ENCODE peak calls at places on chromosomes 16 and 17, in four cellular contexts. K is lower leg skin, H is AG04450, A is fibroblast of mammary gland. Q is an unnamed sample.

GRCh38 chr17:40352779-40353394 is 11.7 kb downstream of the GJD3 start:
- DNase-seq in H (no peak), K (no peak), A (peak), Q (peak)

GRCh38 chr17:65181237-65182061 is 44.3 kb downstream of the RGS9 start:
- DNase-seq in K (no peak), A (no peak), H (no peak), Q (no peak)

GRCh38 chr17:1628856-1629646 is 417 bp upstream of the SLC43A2 start:
- DNase-seq in A (peak), H (peak), K (peak), Q (peak)

GRCh38 chr16:54846761-54847160 is 83.9 kb upstream of the IRX5 start:
- DNase-seq in A (no peak), H (no peak), K (no peak), Q (peak)

GRCh38 chr17:38613525-38613980 is 7.8 kb upstream of the SRCIN1 start:
- DNase-seq in H (no peak), K (no peak), A (no peak), Q (no peak)

GRCh38 chr16:49482690-49483089 is 109.1 kb downstream of the C16orf78 start:
- DNase-seq in A (no peak), K (no peak), H (no peak), Q (no peak)

GRCh38 chr17:1511756-1512321 is 4.6 kb downstream of the INPP5K start:
- DNase-seq in K (no peak), H (no peak), A (peak), Q (no peak)

GRCh38 chr17:77297693-77298666 is 157.2 kb downstream of the SEC14L1 start:
- DNase-seq in A (no peak), K (no peak), H (no peak), Q (no peak)

GRCh38 chr17:10360578-10360977 is 12.2 kb downstream of the MYH13 start:
- DNase-seq in A (peak), K (no peak), H (no peak), Q (no peak)

GRCh38 chr17:78046923-78047322 is 81.6 kb downstream of the TMC6 start:
- DNase-seq in A (no peak), K (no peak), H (no peak), Q (no peak)

GRCh38 chr17:58344047-58344790 is 7.8 kb downstream of the SUPT4H1 start:
- DNase-seq in A (no peak), K (no peak), H (no peak), Q (no peak)

GRCh38 chr16:6131526-6132050 is 1034.0 kb upstream of the EEF2KMT start:
- DNase-seq in K (no peak), A (no peak), H (no peak), Q (no peak)

GRCh38 chr17:49742256-49742655 is 21.7 kb downstream of the FAM117A start:
- DNase-seq in H (no peak), A (no peak), K (no peak), Q (no peak)

DNA sequence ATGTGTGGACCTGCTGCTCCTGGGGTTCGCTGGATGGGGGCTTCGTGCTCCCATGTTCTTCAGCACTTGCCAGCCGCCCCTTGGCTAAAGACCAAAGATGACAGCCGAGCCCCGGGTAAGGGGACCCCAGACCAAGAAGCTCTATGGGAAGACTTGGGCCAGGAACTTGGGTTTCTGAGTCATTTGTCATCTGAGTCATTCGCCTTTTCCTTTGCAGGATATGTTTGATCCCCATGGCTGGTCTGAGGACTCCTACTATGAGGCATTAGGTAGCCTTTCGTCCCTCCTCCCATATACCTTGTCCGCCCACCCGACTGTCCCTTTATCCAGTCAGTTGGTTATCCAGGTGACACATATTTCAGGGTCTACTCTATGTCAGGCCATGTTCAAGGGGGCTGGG is 17.7 kb upstream of the ITGB4 start:
- DNase-seq in A (peak), K (no peak), H (no peak), Q (no peak)
- TF ChIP-seq CTCF in A (no peak), K (no peak), H (no peak), Q (no peak)

DNA sequence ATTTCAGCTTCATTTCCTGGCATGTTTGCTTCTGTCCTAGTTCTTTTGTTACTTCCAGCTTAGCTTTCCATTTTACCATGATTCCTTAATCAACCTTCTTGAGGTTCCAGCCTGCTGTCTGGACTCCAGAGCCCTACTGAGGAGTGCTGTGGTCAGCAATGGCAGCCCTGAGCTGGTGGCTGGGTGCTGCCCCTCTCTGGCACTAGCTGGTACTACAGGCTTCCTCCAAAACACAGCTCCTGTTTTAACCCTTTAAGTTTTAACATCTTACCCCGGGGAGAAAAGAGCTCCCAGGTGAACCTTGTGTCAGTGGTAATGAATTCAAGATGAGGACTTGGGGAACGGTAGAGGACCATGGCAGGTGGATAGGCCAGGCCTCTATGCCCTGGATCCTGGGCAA is 395.5 kb downstream of the TMEM114 start:
- DNase-seq in A (no peak), K (no peak), H (no peak), Q (no peak)
- TF ChIP-seq CTCF in A (no peak), K (no peak), H (no peak), Q (no peak)

GRCh38 chr16:17416461-17417221 is 54.1 kb downstream of the XYLT1 start:
- DNase-seq in H (no peak), A (peak), K (peak), Q (no peak)
- TF ChIP-seq CTCF in H (peak), A (no peak), K (no peak), Q (no peak)

DNA sequence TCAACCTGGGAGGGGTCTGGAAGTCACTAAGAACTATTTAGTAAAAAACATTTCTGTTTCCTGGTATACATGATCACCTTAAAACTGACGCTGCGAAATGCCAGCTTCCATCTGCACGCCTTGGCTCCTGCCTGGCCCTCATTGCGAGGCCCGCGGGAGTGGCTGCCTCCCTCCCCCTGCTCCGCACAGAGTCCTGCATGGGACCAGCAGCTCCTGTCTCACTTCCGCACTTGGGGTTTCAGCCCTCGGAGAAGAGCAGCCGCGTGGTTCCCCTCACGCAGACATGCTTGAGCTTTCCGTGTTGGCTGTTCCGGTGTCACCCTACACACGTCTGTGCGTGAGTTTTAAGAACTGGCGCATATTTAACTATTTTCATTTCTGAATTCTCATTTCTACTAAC is 18.4 kb downstream of the MTHFSD start:
- DNase-seq in K (no peak), H (no peak), A (no peak), Q (no peak)
- TF ChIP-seq CTCF in K (no peak), H (no peak), A (no peak), Q (no peak)

DNA sequence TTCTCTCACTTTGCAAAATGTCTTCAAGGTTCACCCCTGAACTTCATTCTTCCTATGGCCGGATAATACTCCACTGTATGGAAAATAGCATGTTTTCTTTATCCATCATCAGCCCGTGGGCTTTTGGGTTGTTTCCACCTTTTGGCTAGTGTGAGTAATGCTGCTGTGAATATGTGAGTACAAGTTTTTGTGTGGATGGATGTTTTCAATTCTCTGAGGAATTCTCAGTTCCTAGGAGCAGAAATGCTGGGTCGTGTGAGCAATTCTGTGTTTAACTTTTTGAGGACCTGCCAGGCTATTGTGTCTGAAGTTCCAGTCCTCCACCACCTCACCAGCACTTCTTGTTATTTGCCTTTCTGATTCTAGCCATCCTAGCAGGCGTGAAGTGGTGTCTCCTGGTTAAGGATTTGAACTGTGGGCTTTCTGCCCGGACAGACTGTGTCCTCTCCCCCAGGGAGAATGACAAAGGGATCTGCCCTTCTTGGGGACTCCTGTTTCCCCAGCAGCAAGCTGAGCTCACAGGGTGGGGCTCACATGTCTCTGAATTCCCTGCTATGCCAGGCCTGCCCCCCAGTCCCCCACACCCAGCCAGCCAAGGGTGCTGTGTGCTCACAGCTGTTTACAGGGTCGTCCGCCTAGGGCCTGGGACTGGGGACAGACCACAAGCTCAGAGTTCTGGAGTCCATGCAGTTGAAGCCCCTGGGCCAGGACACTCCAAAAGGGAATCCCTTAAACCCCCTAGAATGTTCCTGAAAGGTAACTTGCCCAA is 92.2 kb upstream of the CIBAR2 start:
- DNase-seq in K (no peak), H (peak), A (peak), Q (no peak)
- TF ChIP-seq CTCF in K (no peak), H (no peak), A (no peak), Q (no peak)

Q was measured in Calu3.